ENCODE peak calls at places on chromosomes 16 and 17, in nine cellular contexts. D is stimulated activated CD8-positive, alpha-beta memory T cell treated with anti-CD3 and anti-CD28 coated beads, Interleukin-7, amount 100 ng/mL, for 1 hour; A is Right ventricle myocardium superior; P is HEK293T; X is sigmoid colon; U is RWPE1; E is NCI-H2081; W is transverse colon; O is EL. I is an unnamed sample.

GRCh38 chr16:2728034-2728433 is 8.0 kb upstream of the PRSS27 start:
- DNase-seq in D (no peak), A (no peak), P (no peak), X (no peak), U (no peak), E (no peak), W (no peak), O (no peak), I (no peak)

GRCh38 chr17:82950525-82951102 is 110.8 kb upstream of the ZNF750 start:
- DNase-seq in D (no peak), A (peak; percentile 13), P (no peak), X (peak; percentile 36), U (no peak), E (no peak), W (no peak), O (no peak), I (no peak)

GRCh38 chr17:72079700-72080099 is 41.1 kb upstream of the SOX9 start:
- DNase-seq in D (no peak), A (no peak), P (no peak), X (no peak), U (no peak), E (no peak), W (no peak), O (no peak), I (no peak)

GRCh38 chr16:64375386-64375980 is 746.4 kb downstream of the CDH11 start:
- DNase-seq in D (no peak), A (no peak), P (no peak), X (no peak), U (no peak), E (no peak), W (no peak), O (no peak), I (no peak)

GRCh38 chr16:28195859-28196258 is 15.9 kb downstream of the XPO6 start:
- DNase-seq in D (no peak), A (no peak), P (no peak), X (no peak), U (no peak), E (no peak), W (no peak), O (no peak), I (no peak)

GRCh38 chr16:89315791-89316581 is 98.5 kb downstream of the ZNF778 start:
- DNase-seq in D (peak; percentile 48), A (peak; percentile 66), P (no peak), X (no peak), U (peak; percentile 76), E (no peak), W (peak; percentile 41), O (peak; percentile 87), I (peak; percentile 66)

GRCh38 chr17:48002208-48002919 is 31.5 kb downstream of the CDK5RAP3 start:
- DNase-seq in D (no peak), A (no peak), P (no peak), X (no peak), U (peak; percentile 40), E (peak; percentile 51), W (no peak), O (peak; percentile 72), I (no peak)

GRCh38 chr16:89154390-89155183 is 17.0 kb upstream of the CDH15 start:
- DNase-seq in D (no peak), A (no peak), P (no peak), X (no peak), U (no peak), E (no peak), W (no peak), O (no peak), I (peak; percentile 71)

GRCh38 chr16:4264546-4264945 is 8.3 kb downstream of the TFAP4 start:
- DNase-seq in D (no peak), A (no peak), P (no peak), X (no peak), U (no peak), E (no peak), W (peak; percentile 17), O (no peak), I (no peak)

GRCh38 chr17:6712058-6712853 is 913 bp downstream of the SLC13A5 start:
- DNase-seq in D (no peak), A (no peak), P (no peak), X (no peak), U (peak; percentile 76), E (no peak), W (no peak), O (peak; percentile 20), I (no peak)

GRCh38 chr17:50561796-50562195 is 1.3 kb downstream of the CACNA1G start:
- DNase-seq in D (no peak), A (no peak), P (no peak), X (no peak), U (no peak), E (no peak), W (no peak), O (no peak), I (no peak)

GRCh38 chr17:40124279-40125141 is 2.7 kb downstream of the MSL1 start:
- DNase-seq in D (no peak), A (no peak), P (peak; percentile 5), X (no peak), U (no peak), E (peak; percentile 42), W (no peak), O (peak; percentile 41), I (no peak)

GRCh38 chr17:38563362-38564253 is 42.1 kb downstream of the SRCIN1 start:
- DNase-seq in D (no peak), A (no peak), P (no peak), X (no peak), U (no peak), E (no peak), W (no peak), O (no peak), I (no peak)

GRCh38 chr17:73953206-73954033 is 250.1 kb upstream of the RPL38 start:
- DNase-seq in D (no peak), A (no peak), P (no peak), X (no peak), U (no peak), E (no peak), W (no peak), O (no peak), I (no peak)

GRCh38 chr17:34386925-34387550 is 24.0 kb upstream of the CCL1 start:
- DNase-seq in D (no peak), A (no peak), P (no peak), X (no peak), U (no peak), E (no peak), W (no peak), O (peak; percentile 45), I (no peak)

GRCh38 chr16:55242667-55243066 is 81.3 kb upstream of the IRX6 start:
- DNase-seq in D (no peak), A (no peak), P (no peak), X (no peak), U (no peak), E (no peak), W (no peak), O (no peak), I (no peak)

GRCh38 chr17:34997355-34997862 is 17.1 kb downstream of the LIG3 start:
- DNase-seq in D (no peak), A (no peak), P (no peak), X (peak; percentile 91), U (no peak), E (no peak), W (peak; percentile 38), O (no peak), I (peak; percentile 79)

GRCh38 chr16:8641671-8642070 is 20.2 kb downstream of the METTL22 start:
- DNase-seq in D (no peak), A (no peak), P (no peak), X (no peak), U (no peak), E (no peak), W (no peak), O (no peak), I (no peak)

GRCh38 chr16:66486199-66486772 is 59.2 kb downstream of the BEAN1 start:
- DNase-seq in D (no peak), A (no peak), P (no peak), X (peak; percentile 48), U (no peak), E (no peak), W (no peak), O (no peak), I (no peak)

GRCh38 chr16:81035975-81036750 is 521 bp downstream of the ATMIN start:
- DNase-seq in D (no peak), A (peak; percentile 59), P (peak; percentile 60), X (peak; percentile 72), U (peak; percentile 30), E (no peak), W (peak; percentile 35), O (peak; percentile 48), I (peak; percentile 80)

GRCh38 chr16:74735162-74735452 is 34.4 kb upstream of the MLKL start:
- DNase-seq in D (no peak), A (no peak), P (no peak), X (no peak), U (no peak), E (no peak), W (no peak), O (no peak), I (no peak)

GRCh38 chr17:16363749-16364536 is 10.7 kb upstream of the CENPV start:
- DNase-seq in D (peak; percentile 62), A (peak; percentile 80), P (peak; percentile 74), X (peak; percentile 79), U (peak; percentile 64), E (peak; percentile 51), W (peak; percentile 80), O (peak; percentile 73), I (peak; percentile 82)

I was measured in right cardiac atrium.